ENCODE peak calls at places on chromosomes 7 and 10, in four cellular contexts. O is GM12878, Z is K562, W is H1. S is an unnamed sample. For H3K27me3, the result is how much of the 10 kb centered on the place peaks cover.

GRCh38 chr10:123687758-123688157 is 21.6 kb downstream of the GPR26 start:
- DNase-seq in O (no peak), Z (peak), W (no peak), S (no peak)

GRCh38 chr10:72685264-72685921 is 6.5 kb upstream of the MCU start:
- DNase-seq in O (no peak), Z (no peak), W (no peak), S (no peak)

GRCh38 chr7:6172331-6173295 is 99.8 kb downstream of the CYTH3 start:
- DNase-seq in O (no peak), Z (no peak), W (no peak), S (peak)

GRCh38 chr10:100803908-100804307 is 58.5 kb downstream of the PAX2 start:
- DNase-seq in O (no peak), Z (no peak), W (no peak), S (no peak)

GRCh38 chr7:40310213-40310612 is 175.4 kb downstream of the SUGCT start:
- DNase-seq in O (no peak), Z (no peak), W (no peak), S (no peak)

GRCh38 chr10:96745950-96746349 is 25.6 kb upstream of the PIK3AP1 start:
- DNase-seq in O (no peak), Z (no peak), W (no peak), S (no peak)

GRCh38 chr10:5576780-5577472 is 52.2 kb downstream of the CALML3 start:
- DNase-seq in O (no peak), Z (no peak), W (no peak), S (no peak)

GRCh38 chr7:67423058-67423457 is 426.4 kb downstream of the TYW1 start:
- DNase-seq in O (no peak), Z (no peak), W (no peak), S (peak)

GRCh38 chr10:86046845-86047460 is 319.6 kb downstream of the GRID1 start:
- DNase-seq in O (peak), Z (no peak), W (no peak), S (no peak)

GRCh38 chr7:17031903-17032551 is 150.2 kb upstream of the AGR3 start:
- DNase-seq in O (no peak), Z (no peak), W (no peak), S (no peak)

GRCh38 chr7:116772423-116772852 is 89.9 kb upstream of the CAPZA2 start:
- DNase-seq in O (no peak), Z (no peak), W (no peak), S (no peak)
- TF ChIP-seq RFX5 in O (no peak), Z (no peak), W (no peak), S (no peak)

GRCh38 chr7:24703296-24703695 is 54.0 kb downstream of the GSDME start:
- DNase-seq in O (no peak), Z (no peak), W (no peak), S (no peak)
- TF ChIP-seq NRF1 in O (no peak), Z (no peak), W (no peak), S (no peak)

DNA sequence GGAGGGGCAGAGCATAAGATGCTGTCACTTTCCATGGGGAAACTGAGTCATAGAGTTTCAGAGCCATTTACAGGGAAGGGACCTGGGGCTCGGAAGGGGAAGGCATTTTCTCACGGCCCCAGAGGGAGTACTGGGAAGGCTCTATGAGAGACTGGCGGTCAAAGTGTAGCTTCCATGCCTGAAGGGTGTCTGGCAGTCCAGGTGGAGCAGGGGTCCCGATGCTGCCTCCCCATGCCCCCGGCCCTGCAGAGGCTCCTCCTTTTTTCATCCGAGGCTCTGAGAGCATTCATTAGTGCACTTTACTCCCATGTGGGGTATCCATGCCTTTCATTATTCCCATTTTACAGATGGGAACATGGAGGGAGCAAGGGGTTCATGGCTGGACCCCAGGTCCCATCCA is 27.9 kb upstream of the PCBD1 start:
- DNase-seq in O (no peak), Z (no peak), W (no peak), S (no peak)
- H3K27me3 ChIP-seq in O (under half), Z (under half), W (under half), S (under half)

DNA sequence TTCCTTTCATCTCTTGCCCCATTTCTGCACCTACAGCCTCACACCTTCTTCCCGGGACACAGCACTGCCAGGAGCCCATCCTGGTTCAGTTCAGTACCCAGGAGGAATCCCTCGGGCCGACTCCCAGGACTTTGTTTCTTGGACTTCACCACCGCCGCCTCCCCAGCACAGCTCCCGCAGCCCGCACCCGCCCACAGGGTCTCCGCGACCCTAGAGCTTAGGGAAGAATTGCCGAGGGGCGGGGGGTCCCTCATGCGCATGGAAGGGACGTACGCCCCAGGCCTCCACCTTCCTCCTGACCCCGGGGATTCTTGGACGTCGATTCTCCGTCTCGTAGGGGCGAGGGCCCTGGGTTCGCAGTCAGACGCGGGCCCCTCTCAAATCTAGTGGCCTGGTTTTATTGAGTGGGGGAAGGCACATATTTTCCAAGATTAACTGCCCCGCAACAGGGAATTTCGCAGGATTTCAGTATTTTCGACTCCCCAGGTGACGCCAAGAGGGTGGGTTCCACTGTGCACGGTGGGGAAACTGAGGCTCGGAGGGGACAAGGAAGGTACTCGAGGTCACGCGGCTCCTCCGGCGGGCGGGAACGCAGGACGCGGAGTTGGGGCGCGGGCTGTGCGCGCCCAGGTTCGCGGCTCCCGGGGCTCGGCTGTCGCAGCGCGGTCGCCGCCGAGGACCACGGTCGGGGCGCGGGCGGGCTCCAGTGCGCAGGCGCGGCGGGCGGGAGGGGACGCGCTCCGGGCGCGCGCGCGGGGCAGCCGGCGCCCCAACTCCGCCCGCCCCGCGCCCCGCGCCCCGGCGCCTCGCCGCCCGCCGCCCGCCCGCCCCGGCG is at the start of gene ADCY1:
- DNase-seq in O (no peak), Z (peak), W (no peak), S (peak)
- TF ChIP-seq RFX5 in O (no peak), Z (no peak), W (no peak), S (no peak)

GRCh38 chr10:132433671-132434340 is 36.8 kb downstream of the PWWP2B start:
- DNase-seq in O (no peak), Z (no peak), W (no peak), S (no peak)

GRCh38 chr10:132431537-132432175 is 34.7 kb downstream of the PWWP2B start:
- DNase-seq in O (no peak), Z (no peak), W (no peak), S (no peak)

GRCh38 chr10:132436861-132437410 is 39.9 kb downstream of the PWWP2B start:
- DNase-seq in O (no peak), Z (no peak), W (no peak), S (no peak)

GRCh38 chr10:132432176-132432540 is 35.2 kb downstream of the PWWP2B start:
- DNase-seq in O (no peak), Z (no peak), W (no peak), S (peak)

GRCh38 chr10:132434405-132435005 is 37.5 kb downstream of the PWWP2B start:
- DNase-seq in O (no peak), Z (peak), W (no peak), S (peak)
- TF ChIP-seq NRF1 in O (no peak), Z (no peak), W (no peak), S (no peak)

GRCh38 chr10:71456631-71457030 is 59.9 kb downstream of the CDH23 start:
- DNase-seq in O (no peak), Z (no peak), W (no peak), S (no peak)
- H3K27me3 ChIP-seq in O (under half), Z (half or more), W (under half), S (under half)

DNA sequence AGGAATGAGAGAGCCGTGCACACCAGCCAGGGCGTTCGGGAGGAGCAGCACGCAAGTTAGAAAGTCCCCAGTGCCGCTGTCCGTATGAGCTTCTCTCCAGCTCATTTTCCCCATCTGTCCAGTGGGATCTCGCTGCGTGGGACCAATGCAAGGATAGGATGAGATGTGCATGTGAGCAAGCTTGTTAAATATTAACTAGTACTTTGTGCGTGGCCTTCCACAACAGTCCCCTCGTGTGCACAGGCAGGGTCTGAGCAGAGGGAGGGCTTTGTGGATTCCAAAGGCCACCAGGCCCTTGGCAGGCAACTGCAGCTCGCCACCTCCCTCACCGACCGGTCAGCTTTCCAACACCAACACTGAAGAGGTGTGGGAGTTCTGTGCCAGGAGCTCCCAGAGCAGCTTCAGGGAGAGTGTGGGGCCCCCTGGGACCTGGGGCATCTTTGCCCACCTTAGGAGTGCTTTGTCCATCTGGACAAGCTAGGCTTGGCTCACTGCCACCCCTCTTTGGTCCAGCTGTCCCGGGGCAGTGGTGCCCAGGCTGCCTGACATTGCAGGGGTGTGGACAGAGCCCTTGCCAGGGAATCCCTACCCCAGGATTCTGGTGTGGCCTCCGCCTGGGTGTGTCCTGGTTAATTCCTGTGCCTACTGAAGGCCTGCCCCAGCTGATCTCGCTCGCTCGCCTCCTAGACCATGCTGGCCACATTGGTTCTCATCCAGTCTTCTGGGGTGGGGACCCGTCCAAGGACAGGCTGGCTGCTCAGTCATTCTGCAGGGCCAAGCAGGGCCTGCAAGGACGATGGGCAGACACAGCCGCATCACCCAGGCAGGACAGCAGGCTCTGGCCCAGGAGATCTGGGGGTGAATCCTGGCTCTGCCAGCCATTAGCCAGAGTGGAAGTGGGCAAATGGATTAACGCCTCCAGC is 5.3 kb downstream of the FAM20C start:
- DNase-seq in O (no peak), Z (no peak), W (no peak), S (no peak)
- TF ChIP-seq RFX5 in O (no peak), Z (no peak), W (no peak), S (no peak)

S was measured in SK-N-SH.